ENCODE peak calls at places on chromosome 4, in seven cellular contexts. D, Q, G, X, M, L and B are unnamed samples.

GRCh38 chr4:63211377-63211776 is 1197.9 kb downstream of the TECRL start:
- DNase-seq in Q (no peak), L (no peak), M (no peak), X (no peak), D (no peak), G (no peak), B (no peak)

GRCh38 chr4:140427104-140427918 is at the start of gene CLGN:
- DNase-seq in M (peak; percentile 91), Q (peak; percentile 93), G (peak; percentile 44), X (peak; percentile 65), L (peak; percentile 73), D (peak; percentile 94), B (peak; percentile 58)

GRCh38 chr4:152900395-152900794 is 35.7 kb upstream of the FHDC1 start:
- DNase-seq in D (no peak), Q (no peak), X (no peak), L (no peak), M (no peak), G (no peak), B (no peak)

GRCh38 chr4:56653461-56654237 is 27.4 kb downstream of the HOPX start:
- DNase-seq in L (no peak), M (no peak), D (no peak), X (no peak), Q (no peak), G (no peak), B (no peak)

GRCh38 chr4:93659629-93660028 is 168.9 kb upstream of the ATOH1 start:
- DNase-seq in L (no peak), Q (no peak), D (no peak), G (peak; percentile 30), X (no peak), M (no peak), B (no peak)

GRCh38 chr4:87910795-87911194 is 64.7 kb upstream of the SPP1 start:
- DNase-seq in G (no peak), Q (no peak), D (no peak), X (no peak), M (no peak), L (no peak), B (no peak)

GRCh38 chr4:74932010-74932409 is 906 bp upstream of the PARM1 start:
- DNase-seq in L (no peak), G (no peak), D (peak; percentile 27), Q (no peak), M (no peak), X (no peak), B (no peak)

GRCh38 chr4:8820178-8821102 is 51.2 kb downstream of the HMX1 start:
- DNase-seq in Q (peak; percentile 24), D (no peak), X (no peak), L (no peak), M (no peak), G (no peak), B (no peak)

DNA sequence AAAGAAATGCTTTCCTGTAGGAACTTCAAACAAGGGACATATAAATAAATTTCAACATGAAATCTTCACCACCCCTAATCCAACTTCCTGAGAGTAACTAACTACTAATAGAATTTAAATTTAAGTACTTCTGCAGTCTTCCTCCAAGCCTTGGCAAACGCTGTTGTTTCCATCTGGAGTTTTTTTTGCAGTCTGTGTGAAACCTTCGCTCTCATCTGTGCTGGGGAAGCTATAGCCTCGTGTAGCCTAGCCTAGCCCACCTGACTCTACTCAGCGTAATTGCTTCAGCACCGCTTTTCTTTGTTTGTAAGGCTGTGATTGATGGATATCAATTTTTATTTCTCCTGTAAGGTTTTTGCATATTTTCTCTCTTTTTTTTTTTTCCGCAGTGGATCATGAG is 30.9 kb downstream of the STOX2 start:
- DNase-seq in D (no peak), Q (no peak), M (no peak), X (no peak), G (no peak), L (no peak), B (no peak)
- H2AK5ac ChIP-seq in D (no peak overlapping the region), Q (no peak overlapping the region), M (no peak overlapping the region), X (no peak overlapping the region), G (no peak overlapping the region), L (no peak overlapping the region), B (no peak overlapping the region)

GRCh38 chr4:113637823-113638691 is 123.5 kb downstream of the CAMK2D start:
- DNase-seq in Q (no peak), X (no peak), M (no peak), L (no peak), G (no peak), D (no peak), B (no peak)

GRCh38 chr4:113636877-113637276 is 124.7 kb downstream of the CAMK2D start:
- DNase-seq in D (peak; percentile 60), L (no peak), X (peak; percentile 44), Q (no peak), M (no peak), G (peak; percentile 62), B (no peak)

GRCh38 chr4:113641025-113641431 is 120.5 kb downstream of the CAMK2D start:
- DNase-seq in D (no peak), G (no peak), M (no peak), X (no peak), Q (no peak), L (no peak), B (no peak)

GRCh38 chr4:113637363-113637762 is 124.2 kb downstream of the CAMK2D start:
- DNase-seq in G (peak; percentile 77), M (no peak), X (no peak), L (no peak), D (no peak), Q (no peak), B (no peak)

DNA sequence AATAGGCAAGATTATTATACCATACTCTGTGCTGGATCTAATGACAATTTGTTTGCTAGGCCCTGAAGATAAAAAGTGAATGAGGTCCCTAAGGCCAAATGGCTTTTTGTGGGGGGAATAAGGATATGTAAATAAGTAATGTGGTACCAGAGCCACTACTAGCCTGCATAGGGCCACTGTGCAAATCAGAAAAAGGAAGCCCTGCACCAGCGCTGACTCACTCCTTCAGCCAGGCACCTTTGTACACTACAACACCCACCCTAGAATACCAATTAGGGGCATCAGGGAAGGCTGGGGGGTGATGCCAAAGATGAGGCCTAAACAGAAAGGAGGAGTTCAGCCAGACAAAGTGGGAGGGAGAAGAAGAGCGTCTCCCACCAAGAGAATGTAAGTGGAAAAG is 122.2 kb downstream of the CAMK2D start:
- DNase-seq in M (no peak), G (no peak), X (no peak), D (no peak), Q (no peak), L (no peak), B (no peak)
- H3K4me2 ChIP-seq in M (no peak overlapping the region), G (no peak overlapping the region), X (no peak overlapping the region), D (no peak overlapping the region), Q (no peak overlapping the region), L (no peak overlapping the region), B (no peak overlapping the region)

DNA sequence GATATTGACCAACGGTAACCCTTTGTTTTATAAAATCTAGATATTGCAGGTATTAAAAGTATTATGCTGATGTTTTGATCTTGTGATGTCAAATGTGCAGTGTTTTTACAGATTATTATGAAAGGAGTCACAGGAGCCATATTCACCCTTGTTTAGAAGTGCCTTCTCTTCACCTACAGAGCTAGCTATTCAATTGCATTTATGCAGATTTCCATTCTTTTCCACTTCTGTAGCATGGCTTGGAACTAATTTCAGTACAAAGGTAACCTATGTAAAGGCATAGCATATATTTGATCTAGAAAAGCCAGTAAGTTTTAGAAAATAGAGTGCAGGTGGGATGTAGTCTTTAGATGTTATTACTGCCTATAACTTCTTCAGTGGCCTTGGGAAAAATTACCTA is 176.2 kb downstream of the GABRB1 start:
- DNase-seq in X (no peak), G (no peak), D (no peak), Q (no peak), L (no peak), M (no peak), B (no peak)
- H2AK5ac ChIP-seq in X (no peak overlapping the region), G (no peak overlapping the region), D (no peak overlapping the region), Q (no peak overlapping the region), L (no peak overlapping the region), M (no peak overlapping the region), B (no peak overlapping the region)

GRCh38 chr4:112889619-112890294 is 159.7 kb upstream of the ANK2 start:
- DNase-seq in G (peak; percentile 6), M (no peak), Q (no peak), X (peak; percentile 80), D (no peak), L (no peak), B (no peak)
- H3K4me2 ChIP-seq in G (no peak overlapping the region), M (no peak overlapping the region), Q (no peak overlapping the region), X (peak overlapping the region; percentile 7), D (no peak overlapping the region), L (no peak overlapping the region), B (no peak overlapping the region)

GRCh38 chr4:167084326-167084725 is 150.0 kb downstream of the SPOCK3 start:
- DNase-seq in X (no peak), D (no peak), L (no peak), G (no peak), M (no peak), Q (no peak), B (no peak)

DNA sequence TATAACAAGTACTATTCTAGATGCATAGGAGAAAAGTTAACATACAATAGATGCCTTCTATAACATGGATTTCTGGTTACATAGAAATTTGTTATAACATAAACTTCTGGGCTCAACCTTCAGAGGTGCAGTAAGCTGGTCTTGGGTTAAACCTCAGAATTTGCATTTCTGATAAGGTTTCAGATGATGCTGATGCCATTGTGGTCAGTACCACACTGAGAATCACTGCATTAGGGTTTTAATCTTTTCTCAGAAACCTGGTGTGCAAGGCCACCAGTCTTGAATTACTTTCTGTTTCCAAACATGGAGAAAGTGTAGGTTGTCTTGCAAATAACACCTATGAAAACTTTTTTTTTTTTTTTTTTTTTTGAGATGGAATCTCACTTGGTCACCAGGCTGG is 146.2 kb downstream of the SPOCK3 start:
- DNase-seq in L (no peak), Q (no peak), D (no peak), G (no peak), X (no peak), M (no peak), B (no peak)
- H2AK5ac ChIP-seq in L (no peak overlapping the region), Q (no peak overlapping the region), D (no peak overlapping the region), G (no peak overlapping the region), X (no peak overlapping the region), M (no peak overlapping the region), B (no peak overlapping the region)

GRCh38 chr4:73726000-73726399 is 14.4 kb upstream of the CXCL8 start:
- DNase-seq in X (peak; percentile 93), Q (no peak), D (peak; percentile 91), G (peak; percentile 93), L (no peak), M (peak; percentile 4), B (peak; percentile 50)
- H3K4me2 ChIP-seq in X (no peak overlapping the region), Q (no peak overlapping the region), D (no peak overlapping the region), G (peak overlapping the region; percentile 20), L (no peak overlapping the region), M (no peak overlapping the region), B (no peak overlapping the region)

DNA sequence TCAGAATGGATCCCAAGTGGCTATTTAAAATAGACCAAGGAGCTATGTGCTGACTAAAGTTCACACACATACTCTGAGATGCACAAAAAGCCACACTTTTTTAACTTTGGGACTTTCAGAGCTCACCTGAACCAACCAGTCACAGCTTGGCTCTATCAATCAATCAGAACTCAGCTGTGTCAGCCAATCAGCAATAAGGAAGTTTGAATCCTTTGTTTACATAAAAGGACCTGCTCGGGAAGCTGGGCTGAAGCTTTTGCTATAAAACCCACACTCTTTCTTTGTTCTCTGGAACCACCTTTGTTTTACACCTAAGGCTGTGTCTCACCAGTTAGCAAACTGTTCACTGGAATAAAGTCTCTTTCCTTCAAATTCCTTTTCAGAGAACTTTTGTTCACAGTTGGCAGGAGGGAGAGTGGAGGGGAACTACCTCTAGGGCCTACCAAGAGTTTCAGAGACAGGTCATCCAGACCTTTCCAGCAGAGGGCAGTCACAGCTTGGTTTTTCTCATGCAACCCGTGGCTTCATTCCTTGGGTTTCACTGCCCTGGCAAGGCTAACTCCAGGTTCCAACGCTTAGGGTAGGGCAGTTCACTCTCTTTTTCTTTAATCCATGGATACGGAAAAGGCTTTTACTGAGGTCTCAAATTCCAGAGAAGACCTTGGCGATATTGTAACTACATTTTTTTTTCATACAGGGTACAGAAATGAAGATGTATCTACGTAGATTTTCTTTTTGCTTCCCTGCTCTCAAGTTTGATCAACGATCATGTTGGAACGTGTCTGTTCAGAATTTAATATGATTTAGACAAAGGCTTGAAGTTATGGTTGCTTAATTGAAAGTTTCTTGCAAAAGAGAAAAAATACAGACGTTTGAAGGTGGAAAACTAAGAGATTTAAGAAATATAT is 80.7 kb downstream of the GPRIN3 start:
- DNase-seq in L (peak; percentile 67), G (peak; percentile 62), Q (peak; percentile 87), D (peak; percentile 93), X (peak; percentile 81), M (peak; percentile 71), B (peak; percentile 68)
- H2AK5ac ChIP-seq in L (no peak overlapping the region), G (no peak overlapping the region), Q (no peak overlapping the region), D (no peak overlapping the region), X (no peak overlapping the region), M (no peak overlapping the region), B (no peak overlapping the region)